ENCODE peak calls at places on chromosomes 16 and 17, in four cellular contexts. E, A, P and J are unnamed samples.

GRCh38 chr17:77905266-77905665 is 53.2 kb upstream of the TNRC6C start:
- DNase-seq in E (no peak), A (no peak), P (no peak), J (no peak)

GRCh38 chr17:29103341-29103740 is 60.4 kb downstream of the PIPOX start:
- DNase-seq in E (no peak), A (no peak), P (no peak), J (no peak)

GRCh38 chr16:86221085-86221484 is 289.2 kb upstream of the FOXF1 start:
- DNase-seq in E (no peak), A (no peak), P (no peak), J (no peak)

GRCh38 chr17:66663041-66663494 is 171.8 kb upstream of the CACNG5 start:
- DNase-seq in E (peak), A (no peak), P (no peak), J (peak)

GRCh38 chr16:72913551-72913950 is 134.4 kb downstream of the ZFHX3 start:
- DNase-seq in E (no peak), A (no peak), P (no peak), J (no peak)

GRCh38 chr16:72561-73537 is at the start of gene RHBDF1:
- DNase-seq in E (peak), A (no peak), P (no peak), J (peak)

GRCh38 chr17:28334176-28334575 is 1.1 kb downstream of the IFT20 start:
- DNase-seq in E (no peak), A (no peak), P (no peak), J (no peak)

GRCh38 chr17:9987779-9988585 is 82.9 kb upstream of the RCVRN start:
- DNase-seq in E (peak), A (no peak), P (peak), J (peak)

DNA sequence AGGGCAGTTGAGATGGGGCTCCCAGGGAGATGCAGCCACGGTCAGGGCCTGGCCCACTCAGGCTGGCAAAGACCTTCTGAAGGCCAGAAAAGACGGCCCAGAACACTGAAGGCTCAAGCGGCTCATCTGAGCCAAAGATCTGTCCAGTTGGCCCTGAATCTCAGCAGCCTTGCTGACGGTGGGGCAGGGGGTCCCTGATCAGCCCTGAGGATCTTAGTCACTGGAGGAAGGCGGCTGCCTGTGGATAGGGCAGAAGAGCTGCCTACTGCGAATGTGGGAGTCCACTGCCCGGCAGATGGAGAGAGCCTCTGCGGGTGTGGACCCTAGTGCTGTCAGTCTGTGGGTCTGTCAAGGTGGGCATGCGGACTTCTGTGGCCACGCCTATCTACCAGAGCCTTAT is 1738.2 kb downstream of the TP53TG3F start:
- DNase-seq in E (no peak), A (no peak), P (no peak), J (no peak)
- TF ChIP-seq ZBTB33 in E (no peak), A (no peak), P (no peak), J (no peak)

GRCh38 chr17:65305116-65305515 is 167.9 kb downstream of the RGS9 start:
- DNase-seq in E (no peak), A (no peak), P (no peak), J (no peak)

GRCh38 chr17:65305778-65306177 is 168.6 kb downstream of the RGS9 start:
- DNase-seq in E (no peak), A (no peak), P (no peak), J (no peak)

GRCh38 chr17:65297916-65298315 is 160.7 kb downstream of the RGS9 start:
- DNase-seq in E (no peak), A (no peak), P (no peak), J (no peak)

GRCh38 chr17:65297384-65297783 is 160.2 kb downstream of the RGS9 start:
- DNase-seq in E (no peak), A (no peak), P (no peak), J (no peak)

DNA sequence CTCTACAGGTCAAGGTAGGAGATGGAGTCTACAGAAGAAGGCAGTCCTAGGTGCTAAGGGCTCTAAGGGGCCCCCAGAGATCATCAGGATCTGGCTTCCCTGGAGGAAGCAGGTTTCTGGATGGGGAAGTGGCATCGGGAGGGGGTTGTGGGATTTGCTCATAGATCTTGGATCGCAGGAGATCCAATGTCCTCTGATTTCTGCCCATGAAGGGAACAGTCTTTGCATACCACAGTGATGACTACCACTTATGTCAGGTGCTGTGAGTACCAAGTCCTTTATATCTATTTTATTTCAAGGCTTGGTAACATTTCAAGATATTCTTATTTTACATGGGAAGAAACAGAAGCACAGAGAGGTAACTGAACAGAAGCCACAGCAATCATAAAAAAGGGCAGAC is 164.0 kb downstream of the RGS9 start:
- DNase-seq in E (no peak), A (no peak), P (no peak), J (no peak)
- TF ChIP-seq TAF1 in E (no peak), A (no peak), P (no peak), J (no peak)

DNA sequence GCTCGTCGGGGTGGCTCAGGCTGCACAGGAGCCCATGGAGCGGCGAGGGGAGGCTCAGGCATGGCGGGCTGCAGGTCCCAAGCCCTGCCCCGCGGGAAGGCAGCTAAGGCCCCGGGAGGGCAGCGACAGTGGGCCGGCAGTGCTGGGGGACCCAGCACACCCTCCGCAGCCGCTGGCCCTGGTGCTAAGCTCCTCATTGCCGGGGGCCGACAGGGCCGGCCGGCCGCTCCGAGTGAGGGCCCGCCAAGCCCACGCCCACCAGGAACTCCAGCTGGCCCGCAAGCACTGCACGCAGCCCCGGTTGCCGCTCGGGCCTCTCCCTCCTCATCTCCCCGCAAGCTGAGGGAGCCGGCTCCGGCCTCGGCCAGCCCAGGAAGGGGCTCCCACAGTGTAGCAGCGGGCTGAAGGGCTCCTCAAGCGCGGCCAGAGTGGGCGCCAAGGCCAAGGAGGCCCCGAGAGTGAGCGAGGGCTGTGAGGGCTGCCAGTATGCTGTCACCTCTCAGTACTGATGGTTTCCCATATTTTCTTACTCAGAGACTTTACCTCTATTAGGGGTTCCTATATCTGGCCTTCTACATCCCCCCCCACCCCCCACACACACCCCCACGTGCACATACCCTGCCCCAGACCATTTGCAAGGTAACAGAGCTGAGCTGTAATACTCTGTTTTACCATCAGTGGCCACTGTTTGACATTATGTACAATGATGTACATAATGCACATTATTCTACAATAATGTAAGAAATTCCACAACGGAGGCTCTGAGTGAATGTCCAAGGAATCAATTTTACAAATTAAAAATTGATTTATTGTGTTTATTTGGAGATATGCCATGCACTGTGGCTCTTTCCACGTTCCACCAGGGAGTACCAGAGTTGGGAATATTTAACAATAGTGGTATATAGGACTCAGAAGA is 3.7 kb upstream of the VAT1L start:
- DNase-seq in E (no peak), A (no peak), P (no peak), J (peak)
- TF ChIP-seq CTCF in E (no peak), A (peak), P (peak), J (peak)

GRCh38 chr17:6676802-6677157 is 25.2 kb downstream of the C17orf100 start:
- DNase-seq in E (no peak), A (no peak), P (no peak), J (no peak)

GRCh38 chr17:6675426-6675825 is 23.9 kb downstream of the C17orf100 start:
- DNase-seq in E (peak), A (no peak), P (no peak), J (no peak)

GRCh38 chr17:6677946-6678345 is 26.4 kb downstream of the C17orf100 start:
- DNase-seq in E (no peak), A (no peak), P (no peak), J (no peak)

GRCh38 chr17:6679241-6679640 is 27.7 kb downstream of the C17orf100 start:
- DNase-seq in E (no peak), A (no peak), P (no peak), J (no peak)

GRCh38 chr17:6677158-6677831 is 25.7 kb downstream of the C17orf100 start:
- DNase-seq in E (no peak), A (no peak), P (peak), J (no peak)
- TF ChIP-seq ZBTB33 in E (no peak), A (no peak), P (no peak), J (no peak)

GRCh38 chr17:42288078-42288984 is at the start of gene STAT5A:
- DNase-seq in E (peak), A (no peak), P (peak), J (peak)

GRCh38 chr17:42287305-42288077 is 807 bp upstream of the STAT5A start:
- DNase-seq in E (no peak), A (peak), P (no peak), J (peak)

GRCh38 chr17:42289863-42290165 is 1.5 kb downstream of the STAT5A start:
- DNase-seq in E (no peak), A (no peak), P (no peak), J (peak)

GRCh38 chr17:42290577-42290976 is 2.3 kb downstream of the STAT5A start:
- DNase-seq in E (no peak), A (no peak), P (no peak), J (peak)

GRCh38 chr17:42288985-42289862 is 926 bp downstream of the STAT5A start:
- DNase-seq in E (peak), A (no peak), P (no peak), J (no peak)
- TF ChIP-seq TAF1 in E (peak), A (no peak), P (no peak), J (no peak)

DNA sequence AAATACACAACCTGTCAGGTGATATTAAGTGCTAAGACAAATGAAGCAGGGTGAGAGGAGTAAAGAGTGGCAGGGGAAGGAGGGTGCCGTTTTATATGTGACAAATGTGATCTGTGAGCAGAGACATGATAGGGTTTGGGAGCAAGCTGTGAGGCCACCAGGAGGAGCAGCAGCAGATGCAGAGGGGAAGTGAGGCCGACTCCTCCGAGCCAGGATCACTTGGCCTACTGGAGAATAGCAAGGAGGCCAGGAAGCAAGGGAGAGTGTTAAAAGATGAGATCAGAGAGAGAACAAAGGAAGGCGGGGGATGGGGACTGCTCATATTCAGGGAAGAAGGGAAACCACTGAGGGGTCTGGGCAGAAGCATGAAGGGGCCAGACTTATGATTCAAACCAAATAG is 129.4 kb downstream of the TANGO6 start:
- DNase-seq in E (peak), A (no peak), P (no peak), J (peak)
- TF ChIP-seq CTCF in E (peak), A (no peak), P (peak), J (peak)

DNA sequence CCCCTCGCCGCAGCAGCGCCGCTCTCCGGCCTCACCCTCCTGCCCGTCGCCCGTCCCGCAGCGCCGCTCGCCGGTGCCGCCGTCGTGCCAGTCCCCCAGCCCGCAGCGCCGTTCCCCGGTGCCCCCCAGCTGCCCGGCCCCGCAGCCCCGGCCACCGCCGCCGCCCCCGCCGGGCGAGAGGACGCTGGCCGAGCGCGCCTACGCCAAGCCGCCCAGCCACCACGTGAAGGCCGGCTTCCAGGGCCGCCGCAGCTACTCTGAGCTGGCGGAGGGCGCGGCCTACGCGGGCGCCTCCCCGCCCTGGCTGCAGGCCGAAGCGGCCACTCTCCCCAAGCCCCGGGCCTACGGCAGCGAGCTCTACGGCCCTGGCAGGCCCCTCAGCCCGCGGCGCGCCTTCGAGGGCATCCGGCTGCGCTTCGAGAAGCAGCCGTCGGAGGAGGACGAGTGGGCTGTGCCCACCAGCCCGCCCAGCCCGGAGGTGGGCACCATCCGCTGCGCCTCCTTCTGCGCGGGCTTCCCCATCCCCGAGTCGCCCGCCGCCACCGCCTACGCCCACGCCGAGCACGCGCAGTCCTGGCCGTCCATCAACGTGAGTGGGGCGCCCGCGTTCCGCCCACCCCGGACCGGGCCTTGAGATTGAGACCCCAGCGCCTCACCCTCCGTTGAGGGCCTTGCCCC is 15.0 kb downstream of the TBKBP1 start:
- DNase-seq in E (no peak), A (no peak), P (no peak), J (no peak)
- TF ChIP-seq ZBTB33 in E (peak), A (no peak), P (no peak), J (no peak)

DNA sequence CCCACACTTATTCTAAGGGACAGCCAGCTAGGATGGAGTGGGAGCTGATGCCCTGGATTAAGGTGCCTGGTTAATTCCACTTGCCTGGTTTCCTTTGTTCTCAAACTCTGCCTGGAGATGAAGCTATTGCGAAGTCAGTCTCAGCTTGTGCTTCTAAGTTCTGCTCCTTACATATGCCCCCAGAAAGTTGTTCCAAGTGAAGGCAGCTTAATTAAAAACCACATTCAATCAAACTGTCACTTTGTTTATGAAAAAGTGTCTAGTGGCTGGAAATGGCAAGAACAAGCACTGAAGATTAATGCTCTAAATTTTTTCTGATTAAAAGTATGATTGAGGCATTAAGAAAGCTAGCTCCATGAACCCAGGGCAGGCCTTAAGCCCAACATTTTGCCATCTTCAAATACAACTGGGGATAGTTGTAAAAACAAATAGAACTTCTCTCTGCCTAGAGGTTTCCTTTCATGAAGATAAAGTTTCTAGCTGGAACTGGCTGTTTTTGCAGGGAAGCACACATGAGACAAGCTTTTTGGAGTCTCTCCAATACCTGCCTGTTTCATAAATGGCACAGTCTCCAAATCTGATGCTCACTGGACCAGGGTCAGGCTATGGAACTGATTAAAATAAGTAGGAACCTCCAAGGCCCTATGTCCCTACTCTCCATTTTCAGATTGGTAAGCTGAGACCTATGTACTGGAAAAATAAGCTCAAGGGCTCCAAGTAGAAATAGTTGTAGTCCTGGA is 100.9 kb downstream of the GRIN2A start:
- DNase-seq in E (no peak), A (no peak), P (no peak), J (no peak)
- TF ChIP-seq TAF1 in E (no peak), A (no peak), P (no peak), J (no peak)

GRCh38 chr17:14304222-14304844 is 3.5 kb downstream of the HS3ST3B1 start:
- DNase-seq in E (no peak), A (no peak), P (no peak), J (no peak)

GRCh38 chr17:14301761-14302401 is 1.0 kb downstream of the HS3ST3B1 start:
- DNase-seq in E (no peak), A (no peak), P (no peak), J (no peak)

GRCh38 chr17:14303343-14304221 is 2.7 kb downstream of the HS3ST3B1 start:
- DNase-seq in E (peak), A (no peak), P (no peak), J (no peak)

GRCh38 chr17:14301279-14301760 is 439 bp downstream of the HS3ST3B1 start:
- DNase-seq in E (peak), A (no peak), P (no peak), J (peak)

GRCh38 chr17:14302421-14303099 is 1.7 kb downstream of the HS3ST3B1 start:
- DNase-seq in E (peak), A (no peak), P (peak), J (peak)
- TF ChIP-seq CTCF in E (peak), A (peak), P (peak), J (peak)

GRCh38 chr17:7263071-7263800 is 958 bp upstream of the CLDN7 start:
- DNase-seq in E (peak), A (no peak), P (no peak), J (peak)

GRCh38 chr17:7261377-7262191 is 694 bp downstream of the CLDN7 start:
- DNase-seq in E (no peak), A (no peak), P (no peak), J (peak)

GRCh38 chr17:7260601-7261376 is 1.5 kb downstream of the CLDN7 start:
- DNase-seq in E (no peak), A (no peak), P (no peak), J (no peak)

GRCh38 chr17:7263801-7264078 is 1.5 kb upstream of the CLDN7 start:
- DNase-seq in E (no peak), A (no peak), P (no peak), J (peak)

GRCh38 chr17:7262192-7263070 is at the start of gene CLDN7:
- DNase-seq in E (no peak), A (no peak), P (no peak), J (peak)
- TF ChIP-seq ZBTB33 in E (no peak), A (no peak), P (no peak), J (no peak)